ENCODE peak calls at places on chromosomes 2 and 18, in five cellular contexts. H is HepG2, N is K562, F is SK-N-SH, Y is H1. X is an unnamed sample.

GRCh38 chr2:217751192-217751591 is 251.6 kb downstream of the TNS1 start:
- DNase-seq in N (no peak), H (no peak), F (no peak), Y (no peak), X (no peak)

GRCh38 chr2:159606287-159606686 is 10.1 kb downstream of the BAZ2B start:
- DNase-seq in F (no peak), H (peak), N (no peak), Y (no peak), X (no peak)

GRCh38 chr2:102368461-102369109 is 13.0 kb downstream of the IL18R1 start:
- DNase-seq in Y (no peak), F (no peak), N (no peak), H (no peak), X (no peak)

GRCh38 chr2:119820275-119820674 is 60.6 kb downstream of the PTPN4 start:
- DNase-seq in N (no peak), Y (no peak), H (no peak), F (peak), X (no peak)

GRCh38 chr18:79480171-79480981 is 84.6 kb downstream of the NFATC1 start:
- DNase-seq in H (no peak), N (no peak), Y (no peak), F (no peak), X (no peak)

GRCh38 chr2:234705108-234705507 is 208.2 kb upstream of the ARL4C start:
- DNase-seq in Y (no peak), H (no peak), N (no peak), F (no peak), X (no peak)

GRCh38 chr2:200616193-200616592 is 30.4 kb downstream of the AOX1 start:
- DNase-seq in N (no peak), Y (no peak), F (no peak), H (no peak), X (no peak)

GRCh38 chr2:8481463-8482009 is 200.3 kb upstream of the ID2 start:
- DNase-seq in Y (no peak), H (no peak), N (no peak), F (no peak), X (no peak)

GRCh38 chr2:50746526-50746925 is 285.4 kb downstream of the NRXN1 start:
- DNase-seq in F (peak), Y (peak), N (peak), H (peak), X (no peak)

GRCh38 chr2:26583381-26583911 is 57.7 kb downstream of the CIB4 start:
- DNase-seq in F (peak), H (no peak), N (no peak), Y (no peak), X (no peak)

GRCh38 chr2:1781291-1782080 is 37.2 kb upstream of the PXDN start:
- DNase-seq in N (no peak), Y (no peak), F (no peak), H (no peak), X (no peak)

GRCh38 chr2:74864728-74865722 is 31.1 kb downstream of the HK2 start:
- DNase-seq in N (peak), H (no peak), Y (no peak), F (peak), X (no peak)
- TF ChIP-seq GABPA in N (no peak), H (no peak), Y (no peak), F (no peak), X (no peak)

GRCh38 chr18:76923485-76924085 is 101.2 kb downstream of the ZNF236 start:
- DNase-seq in Y (peak), N (peak), H (peak), F (peak), X (no peak)
- TF ChIP-seq CTCF in Y (peak), N (peak), H (peak), F (peak), X (peak)

GRCh38 chr18:44507729-44508325 is 172.9 kb upstream of the SETBP1 start:
- DNase-seq in H (no peak), N (no peak), Y (no peak), F (no peak), X (peak)
- TF ChIP-seq GABPA in H (no peak), N (no peak), Y (no peak), F (no peak), X (no peak)

GRCh38 chr2:216107320-216107719 is 1.8 kb upstream of the XRCC5 start:
- DNase-seq in Y (no peak), H (no peak), F (no peak), N (no peak), X (no peak)

GRCh38 chr2:216107760-216108159 is 1.4 kb upstream of the XRCC5 start:
- DNase-seq in N (peak), H (peak), F (no peak), Y (peak), X (no peak)

GRCh38 chr2:216103213-216103612 is 5.9 kb upstream of the XRCC5 start:
- DNase-seq in N (no peak), F (no peak), H (no peak), Y (no peak), X (no peak)

GRCh38 chr2:216101109-216101508 is 8.0 kb upstream of the XRCC5 start:
- DNase-seq in F (no peak), N (no peak), Y (no peak), H (no peak), X (no peak)

GRCh38 chr2:216104691-216105090 is 4.5 kb upstream of the XRCC5 start:
- DNase-seq in Y (no peak), N (no peak), H (no peak), F (no peak), X (no peak)
- TF ChIP-seq CTCF in Y (no peak), N (no peak), H (no peak), F (no peak), X (no peak)

GRCh38 chr2:128834203-128834602 is 515.5 kb upstream of the HS6ST1 start:
- DNase-seq in Y (no peak), N (no peak), H (no peak), F (no peak), X (no peak)
- TF ChIP-seq GABPA in Y (no peak), N (no peak), H (no peak), F (no peak), X (no peak)

GRCh38 chr2:173216668-173217067 is 138.0 kb upstream of the CDCA7 start:
- DNase-seq in Y (no peak), H (no peak), F (no peak), N (no peak), X (no peak)
- TF ChIP-seq CTCF in Y (no peak), H (no peak), F (no peak), N (no peak), X (no peak)

GRCh38 chr2:180891360-180891759 is 89.0 kb upstream of the UBE2E3 start:
- DNase-seq in F (no peak), Y (no peak), N (no peak), H (no peak), X (no peak)

GRCh38 chr2:180892081-180892480 is 88.3 kb upstream of the UBE2E3 start:
- DNase-seq in F (no peak), H (no peak), N (peak), Y (no peak), X (no peak)

GRCh38 chr2:180893752-180894151 is 86.7 kb upstream of the UBE2E3 start:
- DNase-seq in F (no peak), H (no peak), Y (no peak), N (no peak), X (no peak)

DNA sequence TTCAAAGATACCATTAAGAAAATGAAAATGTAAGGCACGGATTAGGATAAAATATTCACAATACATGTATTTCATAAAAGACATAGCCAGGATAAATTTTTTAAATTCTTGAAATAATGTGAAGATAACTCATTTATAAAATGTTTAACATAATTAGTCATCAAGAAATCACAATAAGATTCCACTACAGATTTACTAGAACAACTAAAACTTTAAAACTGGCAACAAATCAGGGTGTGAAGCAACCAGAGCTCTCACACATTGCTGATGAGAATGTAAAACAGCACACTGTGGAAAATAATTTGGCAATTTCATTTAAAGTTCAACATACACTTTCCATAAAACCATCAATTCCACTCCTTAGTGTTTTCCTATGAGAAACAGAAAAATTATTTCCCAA is 89.6 kb upstream of the UBE2E3 start:
- DNase-seq in F (no peak), Y (no peak), N (no peak), H (no peak), X (no peak)
- TF ChIP-seq GABPA in F (no peak), Y (no peak), N (no peak), H (no peak), X (no peak)

GRCh38 chr2:37638973-37639372 is 32.5 kb downstream of the CDC42EP3 start:
- DNase-seq in H (no peak), N (no peak), F (no peak), Y (no peak), X (no peak)

GRCh38 chr2:37636209-37637077 is 35.0 kb downstream of the CDC42EP3 start:
- DNase-seq in F (no peak), Y (no peak), H (no peak), N (no peak), X (peak)

GRCh38 chr2:37635359-37636208 is 35.9 kb downstream of the CDC42EP3 start:
- DNase-seq in N (no peak), H (no peak), F (no peak), Y (no peak), X (peak)

GRCh38 chr2:37637985-37638384 is 33.5 kb downstream of the CDC42EP3 start:
- DNase-seq in F (no peak), Y (no peak), H (no peak), N (no peak), X (no peak)

DNA sequence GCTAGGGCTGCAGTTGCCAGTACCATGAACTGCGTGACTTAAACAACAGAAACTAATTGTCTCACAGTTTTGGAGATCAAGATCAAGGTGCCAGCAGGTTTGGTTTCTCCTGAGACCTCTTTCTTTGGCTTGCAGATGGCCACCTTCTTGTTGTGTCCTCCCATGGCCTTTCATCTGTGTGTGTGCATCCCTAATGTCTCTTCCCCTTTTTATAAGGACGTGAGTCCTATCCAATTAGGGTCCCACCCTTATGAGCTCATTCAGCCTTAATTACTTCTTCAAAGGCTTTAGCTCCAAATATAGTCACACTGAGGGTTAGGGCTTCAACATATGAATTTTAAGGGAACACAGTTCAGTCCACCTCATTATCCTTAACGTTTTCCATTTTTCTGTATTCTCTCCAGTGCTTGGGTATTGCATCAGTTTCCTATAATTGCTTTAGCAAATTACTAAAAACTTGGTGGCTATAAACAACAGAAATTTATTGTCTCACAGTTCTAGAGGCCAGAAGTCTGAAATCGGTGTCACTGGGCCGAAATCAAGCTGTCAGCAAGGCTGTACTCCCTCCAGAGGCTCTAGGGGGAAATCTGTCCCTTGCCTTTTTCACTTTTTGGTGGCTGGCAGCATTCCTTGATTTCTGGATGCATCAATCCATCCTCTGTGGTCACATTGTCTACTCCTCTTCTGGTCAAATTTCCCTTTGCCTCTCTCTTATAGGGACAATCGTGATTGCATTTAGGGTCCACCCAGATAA is 34.1 kb downstream of the CDC42EP3 start:
- DNase-seq in N (no peak), H (no peak), F (no peak), Y (no peak), X (peak)
- TF ChIP-seq CTCF in N (no peak), H (no peak), F (peak), Y (no peak), X (no peak)